ENCODE peak calls at places on chromosomes 16 and 17, in five cellular contexts. L is EL, U is thoracic aorta, B is fibroblast of the aortic adventitia, J is glutamatergic neuron. D is an unnamed sample.

GRCh38 chr17:14736631-14737030 is 435.8 kb downstream of the HS3ST3B1 start:
- DNase-seq in U (no peak), J (no peak), L (no peak), B (no peak), D (no peak)

GRCh38 chr17:78780852-78781338 is 1.2 kb downstream of the CYTH1 start:
- DNase-seq in L (no peak), U (no peak), J (no peak), B (peak; percentile 15), D (no peak)

GRCh38 chr16:72938426-72939164 is 109.3 kb downstream of the ZFHX3 start:
- DNase-seq in U (peak; percentile 95), L (peak; percentile 58), J (no peak), B (peak; percentile 91), D (peak; percentile 99)

GRCh38 chr16:7055443-7055842 is 277.2 kb upstream of the RBFOX1 start:
- DNase-seq in L (no peak), U (no peak), J (no peak), B (no peak), D (no peak)

GRCh38 chr16:56515665-56516064 is 4.2 kb downstream of the BBS2 start:
- DNase-seq in B (no peak), L (no peak), J (no peak), U (no peak), D (no peak)

GRCh38 chr16:54099627-54100026 is 187.0 kb downstream of the IRX3 start:
- DNase-seq in J (no peak), L (no peak), B (no peak), U (no peak), D (no peak)

GRCh38 chr17:83176272-83176955 is 97.0 kb downstream of the METRNL start:
- DNase-seq in B (no peak), L (no peak), U (no peak), J (no peak), D (no peak)

GRCh38 chr16:21666772-21667171 is 3.0 kb downstream of the OTOA start:
- DNase-seq in U (no peak), B (no peak), J (no peak), L (no peak), D (no peak)

GRCh38 chr16:86536621-86537020 is 18.4 kb downstream of the MTHFSD start:
- DNase-seq in L (no peak), J (no peak), U (no peak), B (no peak), D (no peak)

GRCh38 chr17:55495239-55495638 is 16.0 kb downstream of the SMIM36 start:
- DNase-seq in B (no peak), L (no peak), U (no peak), J (no peak), D (no peak)

GRCh38 chr17:1467898-1468492 is 12.0 kb upstream of the CRK start:
- DNase-seq in J (no peak), U (no peak), B (no peak), L (no peak), D (no peak)

GRCh38 chr16:88681084-88681680 is 5.1 kb downstream of the SNAI3 start:
- DNase-seq in J (no peak), L (no peak), U (no peak), B (no peak), D (no peak)

GRCh38 chr17:37310940-37311339 is 64.8 kb upstream of the C17orf78 start:
- DNase-seq in B (no peak), U (no peak), J (no peak), L (no peak), D (no peak)

GRCh38 chr16:67206838-67207115 is 7.8 kb downstream of the ELMO3 start:
- DNase-seq in B (no peak), U (no peak), L (peak; percentile 57), J (no peak), D (no peak)

GRCh38 chr16:54940279-54940604 is 9.6 kb downstream of the IRX5 start:
- DNase-seq in U (no peak), J (no peak), B (no peak), L (no peak), D (no peak)

GRCh38 chr17:13114601-13115024 is 96.8 kb upstream of the ELAC2 start:
- DNase-seq in L (peak; percentile 65), B (peak; percentile 51), J (peak; percentile 69), U (no peak), D (no peak)

GRCh38 chr17:27379863-27380533 is 76.2 kb upstream of the KSR1 start:
- DNase-seq in L (peak; percentile 66), B (peak; percentile 55), J (no peak), U (no peak), D (peak; percentile 83)

GRCh38 chr17:41308918-41309359 is at the start of gene KRTAP16-1:
- DNase-seq in L (no peak), B (no peak), J (no peak), U (no peak), D (no peak)